ENCODE peak calls at places on chromosomes 1 and 21, in six cellular contexts. V is choroid plexus epithelial cell, M is mammary epithelial cell, X is endodermal cell, G is cardiac muscle cell, Z is esophagus squamous epithelium. E is an unnamed sample.

GRCh38 chr1:204834329-204834728 is 36.3 kb upstream of the NFASC start:
- DNase-seq in V (no peak), M (no peak), X (peak), G (no peak), Z (no peak), E (no peak)

GRCh38 chr1:29906927-29907326 is 670.6 kb downstream of the PTPRU start:
- DNase-seq in V (no peak), M (no peak), X (no peak), G (no peak), Z (no peak), E (no peak)

GRCh38 chr1:174883361-174883760 is 116.4 kb upstream of the CACYBP start:
- DNase-seq in V (peak), M (peak), X (peak), G (no peak), Z (no peak), E (no peak)

GRCh38 chr21:16775056-16775455 is 737.8 kb upstream of the CXADR start:
- DNase-seq in V (no peak), M (no peak), X (no peak), G (no peak), Z (no peak), E (no peak)

GRCh38 chr1:914891-915280 is 8.8 kb upstream of the SAMD11 start:
- DNase-seq in V (no peak), M (no peak), X (no peak), G (no peak), Z (no peak), E (no peak)

GRCh38 chr1:48725331-48725730 is 51.4 kb downstream of the BEND5 start:
- DNase-seq in V (no peak), M (peak), X (no peak), G (no peak), Z (no peak), E (no peak)

GRCh38 chr1:32337855-32338636 is 2.0 kb upstream of the MARCKSL1 start:
- DNase-seq in V (no peak), M (peak), X (no peak), G (no peak), Z (no peak), E (no peak)

GRCh38 chr1:247047260-247047659 is 31.4 kb downstream of the ZNF670 start:
- DNase-seq in V (no peak), M (no peak), X (no peak), G (no peak), Z (no peak), E (no peak)

GRCh38 chr21:34670962-34671348 is 2.2 kb downstream of the CLIC6 start:
- DNase-seq in V (no peak), M (no peak), X (no peak), G (no peak), Z (no peak), E (no peak)

GRCh38 chr1:159823401-159823800 is 3.3 kb upstream of the SLAMF8 start:
- DNase-seq in V (no peak), M (no peak), X (peak), G (no peak), Z (no peak), E (no peak)

GRCh38 chr21:42097860-42098259 is 26.7 kb downstream of the UMODL1 start:
- DNase-seq in V (peak), M (peak), X (no peak), G (no peak), Z (no peak), E (no peak)

GRCh38 chr1:240237305-240237721 is 145.6 kb downstream of the FMN2 start:
- DNase-seq in V (peak), M (no peak), X (no peak), G (peak), Z (no peak), E (no peak)

GRCh38 chr1:22437573-22437972 is 14.1 kb upstream of the ZBTB40 start:
- DNase-seq in V (no peak), M (no peak), X (no peak), G (no peak), Z (no peak), E (no peak)

GRCh38 chr1:229070168-229070567 is 200.7 kb upstream of the RAB4A start:
- DNase-seq in V (peak), M (peak), X (no peak), G (peak), Z (peak), E (no peak)

GRCh38 chr1:86156571-86157455 is at the start of gene COL24A1:
- DNase-seq in V (peak), M (no peak), X (peak), G (peak), Z (no peak), E (no peak)

GRCh38 chr1:72051538-72051937 is 230.8 kb downstream of the NEGR1 start:
- DNase-seq in V (no peak), M (peak), X (no peak), G (no peak), Z (no peak), E (no peak)

GRCh38 chr1:185934476-185935189 is 200.4 kb downstream of the HMCN1 start:
- DNase-seq in V (peak), M (peak), X (no peak), G (no peak), Z (no peak), E (no peak)

GRCh38 chr21:42666023-42666747 is 12.8 kb downstream of the PDE9A start:
- DNase-seq in V (no peak), M (no peak), X (peak), G (no peak), Z (no peak), E (no peak)

GRCh38 chr1:41439234-41439633 is 45.2 kb downstream of the EDN2 start:
- DNase-seq in V (no peak), M (no peak), X (no peak), G (no peak), Z (no peak), E (no peak)

GRCh38 chr1:219713981-219714381 is 101.1 kb upstream of the ZC3H11B start:
- DNase-seq in V (peak), M (no peak), X (no peak), G (no peak), Z (no peak), E (no peak)

GRCh38 chr1:39564340-39564739 is 12.2 kb downstream of the PABPC4 start:
- DNase-seq in V (no peak), M (no peak), X (no peak), G (no peak), Z (no peak), E (no peak)

GRCh38 chr1:228809621-228810313 is 74.5 kb downstream of the RHOU start:
- DNase-seq in V (no peak), M (peak), X (peak), G (no peak), Z (no peak), E (no peak)

DNA sequence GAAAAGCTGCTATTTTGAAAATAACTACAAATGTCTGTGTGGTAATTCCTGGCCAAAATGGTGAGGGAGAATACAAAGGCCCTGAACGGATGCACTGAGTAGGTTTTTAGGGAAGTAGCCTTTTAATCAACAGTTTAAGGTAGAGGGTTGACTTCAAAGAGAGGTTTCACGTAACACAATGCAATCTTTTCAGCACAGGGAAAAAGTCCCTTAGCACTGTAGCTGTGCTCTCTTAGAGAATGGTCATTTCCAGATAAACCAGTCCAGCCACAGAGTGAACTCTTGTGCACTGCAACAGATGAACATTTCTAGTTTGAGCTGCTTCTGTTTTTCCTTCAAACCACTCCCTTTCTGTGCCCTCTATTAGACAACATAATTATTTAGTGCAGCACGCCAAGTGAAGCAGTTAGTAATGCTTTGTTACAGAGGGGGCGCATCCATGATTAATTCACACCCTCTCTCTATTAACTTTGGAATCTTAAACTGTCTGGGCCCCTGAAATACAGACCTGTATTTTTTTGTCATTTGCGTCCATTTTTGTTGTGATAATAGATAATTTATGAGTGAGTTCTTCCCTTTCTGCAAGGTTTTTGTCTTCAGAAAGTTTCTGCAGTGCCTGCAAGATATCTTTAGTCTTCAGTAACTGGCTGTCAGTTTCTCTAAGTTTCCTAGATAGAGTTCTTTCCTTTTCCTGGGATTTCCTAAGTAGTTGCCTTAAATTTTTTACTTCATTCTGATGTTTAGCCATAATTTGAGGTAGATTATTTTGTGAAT is 22.9 kb downstream of the LCA5L start:
- DNase-seq in V (no peak), M (no peak), X (no peak), G (peak), Z (no peak), E (no peak)
- H3K4me3 ChIP-seq in V (no peak), M (no peak), X (no peak), G (no peak), Z (no peak), E (no peak)

DNA sequence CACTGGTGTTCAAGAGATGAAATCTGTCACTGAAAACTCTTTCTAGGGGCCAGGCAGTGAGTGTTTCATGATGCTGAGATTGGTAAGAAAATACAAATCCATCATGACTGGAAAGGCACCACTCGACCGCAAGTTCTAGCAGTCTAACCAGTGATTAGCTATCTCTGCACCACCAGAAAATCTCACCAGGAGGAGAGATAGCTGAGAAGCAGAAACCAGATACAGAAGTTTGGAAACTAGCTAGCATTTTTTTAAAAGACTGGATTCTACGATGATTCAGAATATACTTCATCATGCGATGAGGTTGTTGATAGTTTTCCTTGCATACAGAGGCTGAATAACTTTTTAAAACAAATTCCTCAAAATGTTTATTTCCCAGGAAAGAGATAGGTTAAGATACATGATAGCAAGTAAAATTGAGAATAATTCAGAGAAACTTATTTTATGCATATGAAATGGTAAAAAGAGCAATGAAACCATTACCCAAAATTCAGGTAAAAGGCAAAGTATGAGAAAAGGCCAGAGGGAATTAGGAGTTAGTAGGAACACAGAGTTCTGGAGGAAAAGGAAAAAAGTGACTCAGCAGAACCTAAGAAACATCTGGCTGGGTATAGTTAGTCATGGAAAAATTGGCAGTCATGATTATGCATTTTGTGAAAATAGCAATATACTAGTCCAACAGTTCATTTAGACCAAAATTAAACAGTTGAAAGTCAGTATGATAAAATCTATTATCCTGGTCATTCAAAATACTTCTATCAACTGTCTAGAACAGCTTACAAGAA is 3.3 kb upstream of the F3 start:
- DNase-seq in V (peak), M (peak), X (no peak), G (no peak), Z (no peak), E (no peak)
- H3K4me3 ChIP-seq in V (no peak), M (no peak), X (peak), G (no peak), Z (no peak), E (no peak)

DNA sequence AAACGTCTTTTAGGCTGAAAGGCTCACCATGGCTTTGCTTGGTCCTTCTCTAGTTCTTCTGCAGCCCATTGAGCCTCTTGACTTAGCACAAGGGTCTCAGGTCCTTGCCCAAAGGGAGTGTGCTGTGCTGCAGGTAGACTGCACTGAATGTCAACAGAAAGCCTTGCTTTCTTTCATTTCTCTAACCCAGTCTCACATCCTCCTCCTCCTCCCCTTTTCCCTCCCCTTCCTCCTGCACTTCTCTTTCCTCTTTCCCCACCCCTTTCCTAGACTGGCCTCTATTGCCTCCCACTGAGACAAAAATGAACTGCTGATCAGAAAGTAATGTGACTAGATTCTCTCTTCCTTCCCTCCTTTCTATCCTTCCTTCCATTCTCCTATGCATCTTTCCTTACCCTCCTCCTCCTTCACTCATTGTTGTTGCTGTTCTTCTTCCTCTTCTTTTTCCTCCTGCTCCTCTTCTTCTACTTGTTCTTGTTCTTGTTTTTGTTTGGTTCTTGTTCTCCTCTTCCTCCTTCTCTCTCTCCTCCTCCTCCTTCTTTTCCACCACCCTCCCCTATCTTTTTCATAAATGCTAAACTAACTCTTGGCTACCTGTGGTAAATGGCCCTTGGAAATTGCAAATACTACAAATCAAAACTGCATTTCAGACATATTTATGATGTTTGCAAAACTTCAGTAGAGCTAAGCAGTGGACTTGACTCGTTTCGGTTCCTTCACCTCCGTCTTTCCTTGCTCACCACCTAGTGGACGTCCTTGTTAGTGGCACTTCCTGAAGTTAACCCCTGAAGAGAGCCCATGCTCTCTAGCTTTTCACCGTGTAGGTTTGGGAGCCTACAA is at the start of gene SELL:
- DNase-seq in V (peak), M (peak), X (peak), G (peak), Z (no peak), E (peak)
- H3K4me3 ChIP-seq in V (peak), M (peak), X (no peak), G (peak), Z (no peak), E (peak)

GRCh38 chr1:44673675-44674112 is 587 bp downstream of the TMEM53 start:
- DNase-seq in V (no peak), M (no peak), X (no peak), G (no peak), Z (no peak), E (no peak)

GRCh38 chr1:44675186-44675585 is 672 bp downstream of the ARMH1 start:
- DNase-seq in V (no peak), M (no peak), X (no peak), G (no peak), Z (no peak), E (no peak)

GRCh38 chr1:44672254-44672955 is 1.9 kb downstream of the TMEM53 start:
- DNase-seq in V (peak), M (peak), X (peak), G (no peak), Z (no peak), E (no peak)

GRCh38 chr1:44674113-44675000 is at the start of the genes ARMH1 and TMEM53:
- DNase-seq in V (peak), M (peak), X (peak), G (peak), Z (peak), E (peak)

GRCh38 chr1:44672956-44673674 is 1.2 kb downstream of the TMEM53 start:
- DNase-seq in V (no peak), M (no peak), X (no peak), G (no peak), Z (no peak), E (no peak)
- H3K4me3 ChIP-seq in V (peak), M (peak), X (peak), G (peak), Z (peak), E (peak)

DNA sequence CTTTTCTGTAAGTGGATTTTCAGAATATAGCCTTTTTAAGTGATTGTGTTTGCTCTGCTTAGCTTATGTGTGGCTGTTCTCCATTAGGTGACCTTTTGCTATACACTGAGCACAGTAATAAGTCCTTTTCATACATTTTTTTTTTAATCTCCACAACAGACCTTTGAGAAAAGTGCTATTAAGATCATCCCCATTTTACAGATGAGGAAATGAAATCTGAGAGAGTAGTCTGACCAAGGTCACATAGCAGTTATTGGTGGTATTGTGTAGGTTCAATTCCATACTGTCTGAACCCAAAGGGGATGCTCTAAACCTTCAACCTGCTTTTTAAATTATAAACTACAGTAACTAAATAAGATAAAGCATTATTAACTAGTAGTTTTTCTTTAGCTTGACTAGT is 1.7 kb downstream of the PRRC2C start:
- DNase-seq in V (no peak), M (no peak), X (no peak), G (no peak), Z (no peak), E (no peak)
- H3K4me3 ChIP-seq in V (peak), M (peak), X (peak), G (peak), Z (no peak), E (peak)

GRCh38 chr1:165875604-165876003 is 48.2 kb downstream of the UCK2 start:
- DNase-seq in V (no peak), M (no peak), X (no peak), G (no peak), Z (no peak), E (no peak)
- H3K4me3 ChIP-seq in V (no peak), M (no peak), X (no peak), G (no peak), Z (no peak), E (no peak)